ENCODE peak calls at places on chromosomes 3 and 15, in seven cellular contexts. One of them, this sample, is unnamed.

GRCh38 chr3:141308588-141309218 is 59.6 kb upstream of the ZBTB38 start:
- DNase-seq in stimulated activated naive B cell treated with anti-CD40 and anti-IgM and Interleukin-4, amounts not matched to agents 10 μg/mL and 1 μg/mL and 100 μg/mL, for 72 hours: no peak
- DNase-seq in AML-193: no peak
- DNase-seq in Right ventricle myocardium inferior: no peak
- DNase-seq in stomach: peak
- DNase-seq in right cardiac atrium: peak
- DNase-seq in amniotic epithelial cell: peak
- DNase-seq in this sample: peak

GRCh38 chr3:13852638-13853009 is 27.2 kb downstream of the WNT7A start:
- DNase-seq in stimulated activated naive B cell treated with anti-CD40 and anti-IgM and Interleukin-4, amounts not matched to agents 10 μg/mL and 1 μg/mL and 100 μg/mL, for 72 hours: no peak
- DNase-seq in AML-193: no peak
- DNase-seq in Right ventricle myocardium inferior: peak
- DNase-seq in stomach: no peak
- DNase-seq in right cardiac atrium: no peak
- DNase-seq in amniotic epithelial cell: no peak
- DNase-seq in this sample: no peak

GRCh38 chr3:34405159-34405558 is 606.7 kb downstream of the PDCD6IP start:
- DNase-seq in stimulated activated naive B cell treated with anti-CD40 and anti-IgM and Interleukin-4, amounts not matched to agents 10 μg/mL and 1 μg/mL and 100 μg/mL, for 72 hours: no peak
- DNase-seq in AML-193: no peak
- DNase-seq in Right ventricle myocardium inferior: no peak
- DNase-seq in stomach: no peak
- DNase-seq in right cardiac atrium: no peak
- DNase-seq in amniotic epithelial cell: no peak
- DNase-seq in this sample: no peak

GRCh38 chr3:138127636-138128365 is 4.4 kb downstream of the A4GNT start:
- DNase-seq in stimulated activated naive B cell treated with anti-CD40 and anti-IgM and Interleukin-4, amounts not matched to agents 10 μg/mL and 1 μg/mL and 100 μg/mL, for 72 hours: no peak
- DNase-seq in AML-193: no peak
- DNase-seq in Right ventricle myocardium inferior: no peak
- DNase-seq in stomach: no peak
- DNase-seq in right cardiac atrium: no peak
- DNase-seq in amniotic epithelial cell: no peak
- DNase-seq in this sample: no peak

GRCh38 chr3:196340466-196340865 is 2.3 kb upstream of the TM4SF19 start:
- DNase-seq in stimulated activated naive B cell treated with anti-CD40 and anti-IgM and Interleukin-4, amounts not matched to agents 10 μg/mL and 1 μg/mL and 100 μg/mL, for 72 hours: no peak
- DNase-seq in AML-193: no peak
- DNase-seq in Right ventricle myocardium inferior: no peak
- DNase-seq in stomach: no peak
- DNase-seq in right cardiac atrium: no peak
- DNase-seq in amniotic epithelial cell: no peak
- DNase-seq in this sample: no peak

GRCh38 chr3:24196526-24196925 is 251.4 kb downstream of the NR1D2 start:
- DNase-seq in stimulated activated naive B cell treated with anti-CD40 and anti-IgM and Interleukin-4, amounts not matched to agents 10 μg/mL and 1 μg/mL and 100 μg/mL, for 72 hours: no peak
- DNase-seq in AML-193: no peak
- DNase-seq in Right ventricle myocardium inferior: no peak
- DNase-seq in stomach: no peak
- DNase-seq in right cardiac atrium: no peak
- DNase-seq in amniotic epithelial cell: no peak
- DNase-seq in this sample: no peak

GRCh38 chr3:57696861-57697321 is 4.0 kb upstream of the DENND6A start:
- DNase-seq in stimulated activated naive B cell treated with anti-CD40 and anti-IgM and Interleukin-4, amounts not matched to agents 10 μg/mL and 1 μg/mL and 100 μg/mL, for 72 hours: no peak
- DNase-seq in AML-193: no peak
- DNase-seq in Right ventricle myocardium inferior: no peak
- DNase-seq in stomach: no peak
- DNase-seq in right cardiac atrium: no peak
- DNase-seq in amniotic epithelial cell: peak
- DNase-seq in this sample: no peak

GRCh38 chr3:183533410-183534132 is 21.9 kb downstream of the KLHL6 start:
- DNase-seq in stimulated activated naive B cell treated with anti-CD40 and anti-IgM and Interleukin-4, amounts not matched to agents 10 μg/mL and 1 μg/mL and 100 μg/mL, for 72 hours: no peak
- DNase-seq in AML-193: no peak
- DNase-seq in Right ventricle myocardium inferior: no peak
- DNase-seq in stomach: no peak
- DNase-seq in right cardiac atrium: no peak
- DNase-seq in amniotic epithelial cell: peak
- DNase-seq in this sample: no peak

GRCh38 chr15:80059786-80060489 is 462 bp downstream of the ZFAND6 start:
- DNase-seq in stimulated activated naive B cell treated with anti-CD40 and anti-IgM and Interleukin-4, amounts not matched to agents 10 μg/mL and 1 μg/mL and 100 μg/mL, for 72 hours: no peak
- DNase-seq in AML-193: peak
- DNase-seq in Right ventricle myocardium inferior: no peak
- DNase-seq in stomach: peak
- DNase-seq in right cardiac atrium: no peak
- DNase-seq in amniotic epithelial cell: peak
- DNase-seq in this sample: no peak

GRCh38 chr3:86934851-86935250 is 56.1 kb downstream of the VGLL3 start:
- DNase-seq in stimulated activated naive B cell treated with anti-CD40 and anti-IgM and Interleukin-4, amounts not matched to agents 10 μg/mL and 1 μg/mL and 100 μg/mL, for 72 hours: no peak
- DNase-seq in AML-193: no peak
- DNase-seq in Right ventricle myocardium inferior: no peak
- DNase-seq in stomach: no peak
- DNase-seq in right cardiac atrium: no peak
- DNase-seq in amniotic epithelial cell: peak
- DNase-seq in this sample: no peak

GRCh38 chr3:77320514-77320913 is 280.6 kb downstream of the ROBO2 start:
- DNase-seq in stimulated activated naive B cell treated with anti-CD40 and anti-IgM and Interleukin-4, amounts not matched to agents 10 μg/mL and 1 μg/mL and 100 μg/mL, for 72 hours: no peak
- DNase-seq in AML-193: peak
- DNase-seq in Right ventricle myocardium inferior: no peak
- DNase-seq in stomach: no peak
- DNase-seq in right cardiac atrium: no peak
- DNase-seq in amniotic epithelial cell: peak
- DNase-seq in this sample: no peak

GRCh38 chr15:29883126-29883525 is 60.9 kb upstream of the TJP1 start:
- DNase-seq in stimulated activated naive B cell treated with anti-CD40 and anti-IgM and Interleukin-4, amounts not matched to agents 10 μg/mL and 1 μg/mL and 100 μg/mL, for 72 hours: no peak
- DNase-seq in AML-193: no peak
- DNase-seq in Right ventricle myocardium inferior: no peak
- DNase-seq in stomach: no peak
- DNase-seq in right cardiac atrium: no peak
- DNase-seq in amniotic epithelial cell: peak
- DNase-seq in this sample: no peak

GRCh38 chr15:27241942-27242341 is 271.0 kb downstream of the GABRG3 start:
- DNase-seq in stimulated activated naive B cell treated with anti-CD40 and anti-IgM and Interleukin-4, amounts not matched to agents 10 μg/mL and 1 μg/mL and 100 μg/mL, for 72 hours: no peak
- DNase-seq in AML-193: no peak
- DNase-seq in Right ventricle myocardium inferior: no peak
- DNase-seq in stomach: no peak
- DNase-seq in right cardiac atrium: no peak
- DNase-seq in amniotic epithelial cell: no peak
- DNase-seq in this sample: no peak

GRCh38 chr3:123783811-123784210 is 100.3 kb downstream of the MYLK start:
- DNase-seq in stimulated activated naive B cell treated with anti-CD40 and anti-IgM and Interleukin-4, amounts not matched to agents 10 μg/mL and 1 μg/mL and 100 μg/mL, for 72 hours: no peak
- DNase-seq in AML-193: no peak
- DNase-seq in Right ventricle myocardium inferior: no peak
- DNase-seq in stomach: no peak
- DNase-seq in right cardiac atrium: no peak
- DNase-seq in amniotic epithelial cell: no peak
- DNase-seq in this sample: no peak

GRCh38 chr3:105402287-105402801 is 35.6 kb downstream of the ALCAM start:
- DNase-seq in stimulated activated naive B cell treated with anti-CD40 and anti-IgM and Interleukin-4, amounts not matched to agents 10 μg/mL and 1 μg/mL and 100 μg/mL, for 72 hours: no peak
- DNase-seq in AML-193: no peak
- DNase-seq in Right ventricle myocardium inferior: no peak
- DNase-seq in stomach: no peak
- DNase-seq in right cardiac atrium: no peak
- DNase-seq in amniotic epithelial cell: peak
- DNase-seq in this sample: no peak

GRCh38 chr15:98381446-98381845 is 266.9 kb upstream of the IGF1R start:
- DNase-seq in stimulated activated naive B cell treated with anti-CD40 and anti-IgM and Interleukin-4, amounts not matched to agents 10 μg/mL and 1 μg/mL and 100 μg/mL, for 72 hours: no peak
- DNase-seq in AML-193: no peak
- DNase-seq in Right ventricle myocardium inferior: no peak
- DNase-seq in stomach: no peak
- DNase-seq in right cardiac atrium: no peak
- DNase-seq in amniotic epithelial cell: no peak
- DNase-seq in this sample: no peak

GRCh38 chr15:92953569-92953968 is 53.4 kb downstream of the CHD2 start:
- DNase-seq in stimulated activated naive B cell treated with anti-CD40 and anti-IgM and Interleukin-4, amounts not matched to agents 10 μg/mL and 1 μg/mL and 100 μg/mL, for 72 hours: no peak
- DNase-seq in AML-193: no peak
- DNase-seq in Right ventricle myocardium inferior: no peak
- DNase-seq in stomach: no peak
- DNase-seq in right cardiac atrium: no peak
- DNase-seq in amniotic epithelial cell: no peak
- DNase-seq in this sample: no peak

GRCh38 chr3:196073188-196073838 is 8.6 kb downstream of the TFRC start:
- DNase-seq in stimulated activated naive B cell treated with anti-CD40 and anti-IgM and Interleukin-4, amounts not matched to agents 10 μg/mL and 1 μg/mL and 100 μg/mL, for 72 hours: peak
- DNase-seq in AML-193: peak
- DNase-seq in Right ventricle myocardium inferior: no peak
- DNase-seq in stomach: peak
- DNase-seq in right cardiac atrium: peak
- DNase-seq in amniotic epithelial cell: peak
- DNase-seq in this sample: peak

GRCh38 chr3:127857270-127857801 is 35.0 kb upstream of the MGLL start:
- DNase-seq in stimulated activated naive B cell treated with anti-CD40 and anti-IgM and Interleukin-4, amounts not matched to agents 10 μg/mL and 1 μg/mL and 100 μg/mL, for 72 hours: no peak
- DNase-seq in AML-193: no peak
- DNase-seq in Right ventricle myocardium inferior: no peak
- DNase-seq in stomach: no peak
- DNase-seq in right cardiac atrium: no peak
- DNase-seq in amniotic epithelial cell: peak
- DNase-seq in this sample: no peak

GRCh38 chr15:44101944-44102343 is 93.1 kb downstream of the FRMD5 start:
- DNase-seq in stimulated activated naive B cell treated with anti-CD40 and anti-IgM and Interleukin-4, amounts not matched to agents 10 μg/mL and 1 μg/mL and 100 μg/mL, for 72 hours: no peak
- DNase-seq in AML-193: no peak
- DNase-seq in Right ventricle myocardium inferior: no peak
- DNase-seq in stomach: no peak
- DNase-seq in right cardiac atrium: no peak
- DNase-seq in amniotic epithelial cell: peak
- DNase-seq in this sample: no peak

GRCh38 chr15:66024998-66025397 is 155.7 kb downstream of the RAB11A start:
- DNase-seq in stimulated activated naive B cell treated with anti-CD40 and anti-IgM and Interleukin-4, amounts not matched to agents 10 μg/mL and 1 μg/mL and 100 μg/mL, for 72 hours: no peak
- DNase-seq in AML-193: no peak
- DNase-seq in Right ventricle myocardium inferior: no peak
- DNase-seq in stomach: no peak
- DNase-seq in right cardiac atrium: no peak
- DNase-seq in amniotic epithelial cell: no peak
- DNase-seq in this sample: no peak

GRCh38 chr3:133991637-133992036 is 38.1 kb downstream of the SLCO2A1 start:
- DNase-seq in stimulated activated naive B cell treated with anti-CD40 and anti-IgM and Interleukin-4, amounts not matched to agents 10 μg/mL and 1 μg/mL and 100 μg/mL, for 72 hours: no peak
- DNase-seq in AML-193: peak
- DNase-seq in Right ventricle myocardium inferior: no peak
- DNase-seq in stomach: no peak
- DNase-seq in right cardiac atrium: no peak
- DNase-seq in amniotic epithelial cell: no peak
- DNase-seq in this sample: no peak

GRCh38 chr3:194189243-194189791 is 53.4 kb downstream of the HES1 start:
- DNase-seq in stimulated activated naive B cell treated with anti-CD40 and anti-IgM and Interleukin-4, amounts not matched to agents 10 μg/mL and 1 μg/mL and 100 μg/mL, for 72 hours: no peak
- DNase-seq in AML-193: no peak
- DNase-seq in Right ventricle myocardium inferior: no peak
- DNase-seq in stomach: no peak
- DNase-seq in right cardiac atrium: no peak
- DNase-seq in amniotic epithelial cell: peak
- DNase-seq in this sample: no peak

GRCh38 chr3:106328224-106328623 is 459.4 kb upstream of the CBLB start:
- DNase-seq in stimulated activated naive B cell treated with anti-CD40 and anti-IgM and Interleukin-4, amounts not matched to agents 10 μg/mL and 1 μg/mL and 100 μg/mL, for 72 hours: no peak
- DNase-seq in AML-193: no peak
- DNase-seq in Right ventricle myocardium inferior: no peak
- DNase-seq in stomach: no peak
- DNase-seq in right cardiac atrium: no peak
- DNase-seq in amniotic epithelial cell: no peak
- DNase-seq in this sample: no peak

GRCh38 chr3:134699141-134699711 is 48.4 kb upstream of the KY start:
- DNase-seq in stimulated activated naive B cell treated with anti-CD40 and anti-IgM and Interleukin-4, amounts not matched to agents 10 μg/mL and 1 μg/mL and 100 μg/mL, for 72 hours: no peak
- DNase-seq in AML-193: no peak
- DNase-seq in Right ventricle myocardium inferior: no peak
- DNase-seq in stomach: no peak
- DNase-seq in right cardiac atrium: no peak
- DNase-seq in amniotic epithelial cell: no peak
- DNase-seq in this sample: no peak

GRCh38 chr3:63523100-63523499 is 129.4 kb upstream of the SNTN start:
- DNase-seq in stimulated activated naive B cell treated with anti-CD40 and anti-IgM and Interleukin-4, amounts not matched to agents 10 μg/mL and 1 μg/mL and 100 μg/mL, for 72 hours: no peak
- DNase-seq in AML-193: no peak
- DNase-seq in Right ventricle myocardium inferior: no peak
- DNase-seq in stomach: no peak
- DNase-seq in right cardiac atrium: no peak
- DNase-seq in amniotic epithelial cell: no peak
- DNase-seq in this sample: no peak

GRCh38 chr3:44845528-44846520 is 15.9 kb upstream of the TMEM42 start:
- DNase-seq in stimulated activated naive B cell treated with anti-CD40 and anti-IgM and Interleukin-4, amounts not matched to agents 10 μg/mL and 1 μg/mL and 100 μg/mL, for 72 hours: no peak
- DNase-seq in AML-193: no peak
- DNase-seq in Right ventricle myocardium inferior: no peak
- DNase-seq in stomach: no peak
- DNase-seq in right cardiac atrium: peak
- DNase-seq in amniotic epithelial cell: peak
- DNase-seq in this sample: peak

GRCh38 chr3:189222927-189223706 is 51.3 kb downstream of the TPRG1 start:
- DNase-seq in stimulated activated naive B cell treated with anti-CD40 and anti-IgM and Interleukin-4, amounts not matched to agents 10 μg/mL and 1 μg/mL and 100 μg/mL, for 72 hours: no peak
- DNase-seq in AML-193: no peak
- DNase-seq in Right ventricle myocardium inferior: no peak
- DNase-seq in stomach: no peak
- DNase-seq in right cardiac atrium: no peak
- DNase-seq in amniotic epithelial cell: no peak
- DNase-seq in this sample: no peak

GRCh38 chr15:66838202-66838601 is 136.2 kb downstream of the SMAD6 start:
- DNase-seq in stimulated activated naive B cell treated with anti-CD40 and anti-IgM and Interleukin-4, amounts not matched to agents 10 μg/mL and 1 μg/mL and 100 μg/mL, for 72 hours: no peak
- DNase-seq in AML-193: no peak
- DNase-seq in Right ventricle myocardium inferior: no peak
- DNase-seq in stomach: no peak
- DNase-seq in right cardiac atrium: no peak
- DNase-seq in amniotic epithelial cell: no peak
- DNase-seq in this sample: no peak

GRCh38 chr15:48939686-48940085 is 24.0 kb downstream of the SHC4 start:
- DNase-seq in stimulated activated naive B cell treated with anti-CD40 and anti-IgM and Interleukin-4, amounts not matched to agents 10 μg/mL and 1 μg/mL and 100 μg/mL, for 72 hours: no peak
- DNase-seq in AML-193: no peak
- DNase-seq in Right ventricle myocardium inferior: no peak
- DNase-seq in stomach: no peak
- DNase-seq in right cardiac atrium: no peak
- DNase-seq in amniotic epithelial cell: peak
- DNase-seq in this sample: no peak

GRCh38 chr3:64214002-64214696 is 11.1 kb downstream of the PRICKLE2 start:
- DNase-seq in stimulated activated naive B cell treated with anti-CD40 and anti-IgM and Interleukin-4, amounts not matched to agents 10 μg/mL and 1 μg/mL and 100 μg/mL, for 72 hours: no peak
- DNase-seq in AML-193: no peak
- DNase-seq in Right ventricle myocardium inferior: peak
- DNase-seq in stomach: peak
- DNase-seq in right cardiac atrium: peak
- DNase-seq in amniotic epithelial cell: peak
- DNase-seq in this sample: peak

GRCh38 chr3:189349772-189350171 is 178.0 kb downstream of the TPRG1 start:
- DNase-seq in stimulated activated naive B cell treated with anti-CD40 and anti-IgM and Interleukin-4, amounts not matched to agents 10 μg/mL and 1 μg/mL and 100 μg/mL, for 72 hours: no peak
- DNase-seq in AML-193: no peak
- DNase-seq in Right ventricle myocardium inferior: no peak
- DNase-seq in stomach: no peak
- DNase-seq in right cardiac atrium: no peak
- DNase-seq in amniotic epithelial cell: no peak
- DNase-seq in this sample: no peak

This sample was measured in heart right ventricle.